ENCODE peak calls at places on chromosomes 1 and 21, in four cellular contexts. One of them, this sample, is unnamed.

GRCh38 chr1:164774413-164774812 is 215.4 kb downstream of the PBX1 start:
- DNase-seq in CD4-positive, alpha-beta memory T cell: no peak
- DNase-seq in breast epithelium: no peak
- DNase-seq in ovary: no peak
- DNase-seq in this sample: no peak

GRCh38 chr1:34511802-34512201 is 243.0 kb upstream of the GJB5 start:
- DNase-seq in CD4-positive, alpha-beta memory T cell: no peak
- DNase-seq in ovary: no peak
- DNase-seq in breast epithelium: no peak
- DNase-seq in this sample: no peak

GRCh38 chr1:46615088-46615487 is 1.5 kb downstream of the MOB3C start:
- DNase-seq in CD4-positive, alpha-beta memory T cell: no peak
- DNase-seq in ovary: no peak
- DNase-seq in breast epithelium: no peak
- DNase-seq in this sample: no peak

GRCh38 chr1:71232166-71232763 is 151.4 kb upstream of the ZRANB2 start:
- DNase-seq in ovary: peak
- DNase-seq in CD4-positive, alpha-beta memory T cell: no peak
- DNase-seq in breast epithelium: no peak
- DNase-seq in this sample: no peak

GRCh38 chr1:111768023-111768422 is 12.3 kb downstream of the DDX20 start:
- DNase-seq in breast epithelium: no peak
- DNase-seq in CD4-positive, alpha-beta memory T cell: no peak
- DNase-seq in ovary: no peak
- DNase-seq in this sample: no peak

GRCh38 chr21:41208946-41209345 is 41.0 kb downstream of the BACE2 start:
- DNase-seq in breast epithelium: no peak
- DNase-seq in CD4-positive, alpha-beta memory T cell: no peak
- DNase-seq in ovary: no peak
- DNase-seq in this sample: no peak

GRCh38 chr21:46052703-46053651 is 44.9 kb upstream of the COL6A2 start:
- DNase-seq in CD4-positive, alpha-beta memory T cell: no peak
- DNase-seq in breast epithelium: no peak
- DNase-seq in ovary: no peak
- DNase-seq in this sample: no peak

GRCh38 chr1:43554444-43554992 is 23.8 kb downstream of the PTPRF start:
- DNase-seq in breast epithelium: no peak
- DNase-seq in ovary: no peak
- DNase-seq in CD4-positive, alpha-beta memory T cell: no peak
- DNase-seq in this sample: no peak

GRCh38 chr21:45316871-45317400 is 29.2 kb upstream of the POFUT2 start:
- DNase-seq in CD4-positive, alpha-beta memory T cell: no peak
- DNase-seq in breast epithelium: no peak
- DNase-seq in ovary: peak
- DNase-seq in this sample: no peak

GRCh38 chr21:42574234-42575027 is 60.8 kb downstream of the SLC37A1 start:
- DNase-seq in CD4-positive, alpha-beta memory T cell: no peak
- DNase-seq in breast epithelium: peak
- DNase-seq in ovary: no peak
- DNase-seq in this sample: no peak

GRCh38 chr1:10760566-10761502 is 35.6 kb downstream of the CASZ1 start:
- DNase-seq in ovary: no peak
- DNase-seq in CD4-positive, alpha-beta memory T cell: no peak
- DNase-seq in breast epithelium: no peak
- DNase-seq in this sample: no peak

GRCh38 chr1:157490337-157491165 is 61.8 kb downstream of the FCRL5 start:
- DNase-seq in CD4-positive, alpha-beta memory T cell: no peak
- DNase-seq in ovary: no peak
- DNase-seq in breast epithelium: peak
- DNase-seq in this sample: no peak

GRCh38 chr1:224127925-224128819 is 14.3 kb downstream of the FBXO28 start:
- DNase-seq in breast epithelium: no peak
- DNase-seq in CD4-positive, alpha-beta memory T cell: no peak
- DNase-seq in ovary: no peak
- DNase-seq in this sample: no peak

GRCh38 chr1:200837931-200838571 is 34.7 kb upstream of the GPR25 start:
- DNase-seq in breast epithelium: no peak
- DNase-seq in CD4-positive, alpha-beta memory T cell: no peak
- DNase-seq in ovary: no peak
- DNase-seq in this sample: no peak

GRCh38 chr1:47963568-47963973 is 33.6 kb downstream of the TRABD2B start:
- DNase-seq in CD4-positive, alpha-beta memory T cell: no peak
- DNase-seq in breast epithelium: no peak
- DNase-seq in ovary: no peak
- DNase-seq in this sample: no peak

GRCh38 chr1:151476083-151476482 is 16.8 kb upstream of the POGZ start:
- DNase-seq in CD4-positive, alpha-beta memory T cell: no peak
- DNase-seq in ovary: no peak
- DNase-seq in breast epithelium: no peak
- DNase-seq in this sample: no peak

GRCh38 chr21:18869105-18869504 is 465.5 kb upstream of the TMPRSS15 start:
- DNase-seq in CD4-positive, alpha-beta memory T cell: no peak
- DNase-seq in ovary: no peak
- DNase-seq in breast epithelium: no peak
- DNase-seq in this sample: no peak

GRCh38 chr1:26138974-26139558 is 19.8 kb upstream of the FAM110D start:
- DNase-seq in breast epithelium: no peak
- DNase-seq in ovary: no peak
- DNase-seq in CD4-positive, alpha-beta memory T cell: no peak
- DNase-seq in this sample: no peak

GRCh38 chr1:39755965-39756659 is 15.0 kb downstream of the OXCT2 start:
- DNase-seq in ovary: no peak
- DNase-seq in CD4-positive, alpha-beta memory T cell: no peak
- DNase-seq in breast epithelium: no peak
- DNase-seq in this sample: no peak

GRCh38 chr21:44837537-44837936 is 19.7 kb upstream of the SUMO3 start:
- DNase-seq in breast epithelium: peak
- DNase-seq in ovary: no peak
- DNase-seq in CD4-positive, alpha-beta memory T cell: no peak
- DNase-seq in this sample: no peak

GRCh38 chr1:94675373-94675772 is 133.8 kb upstream of the F3 start:
- DNase-seq in ovary: no peak
- DNase-seq in breast epithelium: no peak
- DNase-seq in CD4-positive, alpha-beta memory T cell: no peak
- DNase-seq in this sample: no peak

GRCh38 chr1:2209400-2210083 is 15.0 kb upstream of the FAAP20 start:
- DNase-seq in breast epithelium: no peak
- DNase-seq in CD4-positive, alpha-beta memory T cell: no peak
- DNase-seq in ovary: peak
- DNase-seq in this sample: no peak

GRCh38 chr1:212601524-212601923 is 7.0 kb upstream of the ATF3 start:
- DNase-seq in ovary: no peak
- DNase-seq in CD4-positive, alpha-beta memory T cell: no peak
- DNase-seq in breast epithelium: no peak
- DNase-seq in this sample: no peak

GRCh38 chr1:185864889-185865288 is 130.7 kb downstream of the HMCN1 start:
- DNase-seq in ovary: no peak
- DNase-seq in breast epithelium: no peak
- DNase-seq in CD4-positive, alpha-beta memory T cell: no peak
- DNase-seq in this sample: no peak

GRCh38 chr21:35400233-35400939 is 351.3 kb upstream of the RUNX1 start:
- DNase-seq in CD4-positive, alpha-beta memory T cell: peak
- DNase-seq in breast epithelium: no peak
- DNase-seq in ovary: no peak
- DNase-seq in this sample: peak

GRCh38 chr1:10909697-10910489 is 102.6 kb upstream of the TARDBP start:
- DNase-seq in breast epithelium: no peak
- DNase-seq in CD4-positive, alpha-beta memory T cell: peak
- DNase-seq in ovary: peak
- DNase-seq in this sample: peak

GRCh38 chr1:165890684-165891083 is 63.3 kb downstream of the UCK2 start:
- DNase-seq in CD4-positive, alpha-beta memory T cell: no peak
- DNase-seq in breast epithelium: no peak
- DNase-seq in ovary: no peak
- DNase-seq in this sample: no peak

GRCh38 chr1:72282690-72283203 is 408 bp upstream of the NEGR1 start:
- DNase-seq in CD4-positive, alpha-beta memory T cell: peak
- DNase-seq in ovary: peak
- DNase-seq in breast epithelium: peak
- DNase-seq in this sample: peak

GRCh38 chr1:215028954-215029353 is 53.6 kb upstream of the KCNK2 start:
- DNase-seq in breast epithelium: no peak
- DNase-seq in CD4-positive, alpha-beta memory T cell: no peak
- DNase-seq in ovary: no peak
- DNase-seq in this sample: no peak

GRCh38 chr21:38351961-38352521 is 95.2 kb downstream of the KCNJ15 start:
- DNase-seq in CD4-positive, alpha-beta memory T cell: no peak
- DNase-seq in breast epithelium: no peak
- DNase-seq in ovary: no peak
- DNase-seq in this sample: no peak

GRCh38 chr1:5836776-5837440 is 155.3 kb downstream of the NPHP4 start:
- DNase-seq in ovary: no peak
- DNase-seq in CD4-positive, alpha-beta memory T cell: no peak
- DNase-seq in breast epithelium: no peak
- DNase-seq in this sample: no peak

GRCh38 chr21:35326677-35327076 is 277.6 kb upstream of the RUNX1 start:
- DNase-seq in ovary: no peak
- DNase-seq in breast epithelium: no peak
- DNase-seq in CD4-positive, alpha-beta memory T cell: no peak
- DNase-seq in this sample: no peak

GRCh38 chr1:232578681-232579195 is 51.2 kb downstream of the SIPA1L2 start:
- DNase-seq in CD4-positive, alpha-beta memory T cell: no peak
- DNase-seq in ovary: no peak
- DNase-seq in breast epithelium: no peak
- DNase-seq in this sample: no peak

GRCh38 chr1:73611681-73612080 is 586.3 kb downstream of the LRRIQ3 start:
- DNase-seq in CD4-positive, alpha-beta memory T cell: no peak
- DNase-seq in breast epithelium: no peak
- DNase-seq in ovary: no peak
- DNase-seq in this sample: no peak

GRCh38 chr1:220511183-220511582 is 16.8 kb upstream of the MARK1 start:
- DNase-seq in CD4-positive, alpha-beta memory T cell: no peak
- DNase-seq in breast epithelium: no peak
- DNase-seq in ovary: no peak
- DNase-seq in this sample: no peak

GRCh38 chr1:154260127-154260526 is 12.3 kb upstream of the HAX1 start:
- DNase-seq in breast epithelium: no peak
- DNase-seq in ovary: no peak
- DNase-seq in CD4-positive, alpha-beta memory T cell: no peak
- DNase-seq in this sample: no peak

GRCh38 chr1:154253671-154254070 is 18.8 kb upstream of the HAX1 start:
- DNase-seq in breast epithelium: no peak
- DNase-seq in CD4-positive, alpha-beta memory T cell: no peak
- DNase-seq in ovary: no peak
- DNase-seq in this sample: no peak

GRCh38 chr1:154258784-154259183 is 13.6 kb upstream of the HAX1 start:
- DNase-seq in CD4-positive, alpha-beta memory T cell: no peak
- DNase-seq in breast epithelium: no peak
- DNase-seq in ovary: no peak
- DNase-seq in this sample: no peak

DNA sequence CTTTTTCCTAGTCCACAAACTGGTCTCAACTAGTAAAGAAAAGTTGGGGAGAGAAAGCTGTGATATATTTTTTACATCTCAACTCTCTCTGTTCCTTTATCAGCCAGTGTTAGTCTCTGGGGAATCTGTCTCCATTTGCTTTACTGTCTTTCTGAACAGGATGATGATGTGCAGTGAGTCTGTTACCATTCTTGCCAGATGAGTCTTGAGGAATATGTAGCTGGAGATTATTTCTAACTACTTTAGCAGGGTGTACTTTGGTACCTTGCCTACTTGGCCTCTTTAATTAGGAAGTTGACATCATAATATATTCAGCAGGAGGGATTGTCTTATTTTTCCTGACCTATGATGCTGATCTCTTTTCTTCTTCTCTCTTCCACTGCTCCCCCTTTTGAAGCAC is 15.8 kb upstream of the HAX1 start:
- DNase-seq in ovary: no peak
- DNase-seq in breast epithelium: no peak
- DNase-seq in CD4-positive, alpha-beta memory T cell: no peak
- DNase-seq in this sample: no peak
- H3K27ac ChIP-seq in ovary: no peak
- H3K27ac ChIP-seq in breast epithelium: no peak
- H3K27ac ChIP-seq in CD4-positive, alpha-beta memory T cell: no peak
- H3K27ac ChIP-seq in this sample: no peak

DNA sequence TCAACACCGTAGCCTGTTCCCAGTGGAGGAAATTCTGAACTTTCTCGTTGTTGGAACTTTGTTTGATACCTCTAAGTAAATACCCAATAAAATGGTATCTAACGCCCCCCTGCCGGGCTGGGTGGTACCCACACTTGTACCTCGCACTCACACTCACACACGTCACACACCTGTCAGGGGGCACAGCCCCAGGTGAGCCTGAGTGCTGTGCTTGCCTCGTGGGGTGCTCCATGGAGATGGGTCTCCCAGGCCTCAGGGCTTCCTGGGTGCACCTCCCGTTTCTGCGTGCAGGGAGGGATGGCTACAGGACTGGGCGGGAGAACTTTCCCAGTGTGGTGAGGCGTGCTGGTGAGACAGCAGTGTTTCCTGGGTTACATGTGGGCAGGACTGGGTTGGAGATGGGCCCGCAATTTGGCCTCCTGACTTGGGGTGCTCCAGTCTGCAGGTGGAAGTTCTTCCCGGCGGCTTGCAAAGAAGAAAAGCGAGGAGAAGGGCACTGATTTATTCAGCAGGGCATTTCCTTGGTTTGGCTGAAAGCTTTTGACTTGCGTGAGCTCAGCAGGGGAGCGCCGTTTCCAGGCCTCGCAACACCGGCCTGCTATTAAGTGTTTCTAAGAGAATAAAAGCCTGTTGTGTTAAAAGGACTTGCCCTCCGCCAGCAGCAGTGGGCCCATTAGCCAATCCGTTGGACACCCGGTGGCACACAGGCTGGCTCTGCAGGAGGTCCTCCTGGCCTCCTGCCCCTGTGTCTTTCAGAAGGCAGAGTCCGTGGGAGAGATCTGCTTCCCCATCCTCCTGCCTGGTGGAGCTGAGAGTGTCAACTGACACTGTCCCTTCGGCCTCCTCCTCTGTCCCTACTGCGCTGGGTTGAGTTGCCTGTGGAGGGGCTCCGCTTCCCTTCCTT is 79.7 kb downstream of the KIF26B start:
- DNase-seq in ovary: no peak
- DNase-seq in breast epithelium: no peak
- DNase-seq in CD4-positive, alpha-beta memory T cell: no peak
- DNase-seq in this sample: no peak
- H3K27ac ChIP-seq in ovary: no peak
- H3K27ac ChIP-seq in breast epithelium: no peak
- H3K27ac ChIP-seq in CD4-positive, alpha-beta memory T cell: no peak
- H3K27ac ChIP-seq in this sample: no peak

DNA sequence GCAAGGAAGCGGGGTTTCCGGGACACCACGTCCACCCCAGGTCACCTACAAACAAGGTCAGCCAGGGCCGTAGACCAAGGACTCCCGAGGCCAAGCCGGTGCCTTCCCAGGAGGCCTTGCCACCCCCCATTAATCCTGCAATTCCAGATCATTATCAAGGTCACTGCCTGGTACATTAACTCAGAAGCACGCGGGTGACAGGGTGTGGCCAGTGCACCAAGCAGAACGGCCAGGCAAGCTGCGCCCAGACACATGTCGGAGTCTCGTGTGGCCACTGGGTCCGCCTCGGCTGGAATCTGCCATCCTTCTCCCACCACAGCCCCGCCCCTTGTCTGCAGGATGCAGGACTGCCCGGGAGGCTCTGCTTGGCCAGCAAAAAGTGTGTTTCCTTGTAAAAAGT is 144.7 kb downstream of the PRDM16 start:
- DNase-seq in ovary: no peak
- DNase-seq in breast epithelium: no peak
- DNase-seq in CD4-positive, alpha-beta memory T cell: no peak
- DNase-seq in this sample: no peak
- H3K27ac ChIP-seq in ovary: no peak
- H3K27ac ChIP-seq in breast epithelium: no peak
- H3K27ac ChIP-seq in CD4-positive, alpha-beta memory T cell: no peak
- H3K27ac ChIP-seq in this sample: no peak

GRCh38 chr21:29775462-29775861 is 164.3 kb downstream of the GRIK1 start:
- DNase-seq in breast epithelium: no peak
- DNase-seq in ovary: no peak
- DNase-seq in CD4-positive, alpha-beta memory T cell: no peak
- DNase-seq in this sample: no peak
- H3K27ac ChIP-seq in breast epithelium: no peak
- H3K27ac ChIP-seq in ovary: no peak
- H3K27ac ChIP-seq in CD4-positive, alpha-beta memory T cell: no peak
- H3K27ac ChIP-seq in this sample: no peak